ENCODE peak calls at places on chromosomes 16 and 17, in ten cellular contexts. I is omental fat pad; O is GM20000; H is NB4; P is glutamatergic neuron; A is HFF-Myc; Z is foreskin keratinocyte; U is CD4-positive, alpha-beta T cell; X is psoas muscle; T is body of pancreas. D is an unnamed sample.

GRCh38 chr16:69031877-69032301 is 73.6 kb upstream of the HAS3 start:
- DNase-seq in Z (no peak), H (no peak), P (no peak), U (no peak), T (peak; percentile 85), O (no peak), A (no peak), I (no peak), X (no peak), D (no peak)

GRCh38 chr17:81310963-81311550 is 15.9 kb upstream of the SLC38A10 start:
- DNase-seq in H (no peak), Z (no peak), X (no peak), P (peak; percentile 33), O (no peak), I (no peak), A (no peak), U (no peak), T (no peak), D (no peak)

GRCh38 chr16:69073181-69073669 is 32.2 kb upstream of the HAS3 start:
- DNase-seq in A (peak; percentile 36), T (no peak), Z (peak; percentile 97), U (no peak), X (no peak), I (no peak), H (no peak), P (no peak), O (no peak), D (peak; percentile 38)

GRCh38 chr17:82490512-82491195 is 28.9 kb upstream of the FOXK2 start:
- DNase-seq in U (no peak), A (no peak), O (no peak), I (no peak), H (no peak), X (no peak), Z (no peak), P (no peak), T (no peak), D (no peak)

GRCh38 chr16:27547134-27547533 is 2.6 kb downstream of the GTF3C1 start:
- DNase-seq in U (no peak), P (no peak), O (peak; percentile 43), T (no peak), Z (peak; percentile 56), I (no peak), X (no peak), H (peak; percentile 66), A (peak; percentile 37), D (peak; percentile 14)

GRCh38 chr17:17816240-17816814 is 20.5 kb downstream of the SREBF1 start:
- DNase-seq in U (no peak), I (no peak), P (no peak), X (no peak), T (no peak), O (no peak), H (no peak), Z (no peak), A (no peak), D (no peak)

GRCh38 chr16:86120201-86120981 is 221.4 kb downstream of the IRF8 start:
- DNase-seq in P (no peak), Z (no peak), A (no peak), X (no peak), U (no peak), O (no peak), T (no peak), H (peak; percentile 35), I (no peak), D (peak; percentile 7)

GRCh38 chr17:57032343-57032742 is 52.7 kb upstream of the AKAP1 start:
- DNase-seq in A (no peak), X (no peak), H (no peak), T (peak; percentile 40), O (no peak), U (no peak), I (no peak), Z (no peak), P (no peak), D (no peak)

GRCh38 chr17:65071861-65072260 is 15.3 kb upstream of the GNA13 start:
- DNase-seq in P (no peak), O (no peak), T (no peak), X (no peak), Z (no peak), I (no peak), U (no peak), A (no peak), H (no peak), D (no peak)

GRCh38 chr17:9802294-9802693 is 10.9 kb upstream of the DHRS7C start:
- DNase-seq in A (peak; percentile 47), Z (no peak), X (no peak), P (no peak), I (no peak), O (no peak), U (no peak), H (no peak), T (no peak), D (no peak)

GRCh38 chr17:78173025-78173715 is 4.8 kb downstream of the SYNGR2 start:
- DNase-seq in X (no peak), Z (no peak), A (no peak), H (no peak), I (no peak), U (peak; percentile 7), P (no peak), T (no peak), O (peak; percentile 78), D (no peak)

GRCh38 chr17:78175643-78175981 is 7.2 kb downstream of the SYNGR2 start:
- DNase-seq in Z (no peak), P (no peak), X (no peak), U (no peak), H (no peak), O (no peak), I (no peak), T (no peak), A (no peak), D (no peak)

GRCh38 chr17:78174870-78175642 is 6.7 kb downstream of the SYNGR2 start:
- DNase-seq in A (no peak), U (no peak), O (no peak), Z (no peak), X (peak; percentile 77), P (no peak), I (no peak), T (peak; percentile 76), H (no peak), D (no peak)

GRCh38 chr17:78172284-78173024 is 4.1 kb downstream of the SYNGR2 start:
- DNase-seq in P (no peak), Z (no peak), A (no peak), T (no peak), X (peak; percentile 74), I (no peak), H (peak; percentile 58), U (no peak), O (no peak), D (peak; percentile 21)

GRCh38 chr17:78174332-78174869 is 6.0 kb downstream of the SYNGR2 start:
- DNase-seq in H (no peak), O (no peak), P (no peak), I (peak; percentile 35), U (no peak), T (peak; percentile 96), Z (no peak), A (no peak), X (peak; percentile 93), D (peak; percentile 73)
- TF ChIP-seq CTCF in H (no peak), O (no peak), P (no peak), I (no peak), U (no peak), T (peak; percentile 96), Z (no peak), A (no peak), X (peak; percentile 65), D (peak; percentile 77)

GRCh38 chr16:17461951-17462729 is 8.6 kb downstream of the XYLT1 start:
- DNase-seq in O (no peak), H (peak; percentile 88), X (no peak), P (no peak), Z (no peak), A (no peak), I (no peak), T (no peak), U (no peak), D (no peak)
- TF ChIP-seq CTCF in O (no peak), H (no peak), X (no peak), P (no peak), Z (no peak), A (no peak), I (no peak), T (no peak), U (no peak), D (no peak)

GRCh38 chr17:7045492-7046126 is 1.7 kb upstream of the SLC16A11 start:
- DNase-seq in U (peak; percentile 16), X (no peak), T (peak; percentile 65), O (peak; percentile 63), P (no peak), A (no peak), Z (peak; percentile 37), I (no peak), H (peak; percentile 76), D (peak; percentile 89)

GRCh38 chr17:7043544-7044268 is at the start of gene SLC16A11:
- DNase-seq in U (peak; percentile 12), X (peak; percentile 71), A (no peak), I (no peak), P (peak; percentile 55), H (peak; percentile 54), Z (no peak), T (peak; percentile 55), O (peak; percentile 60), D (peak; percentile 42)

GRCh38 chr17:7047566-7047965 is 3.7 kb upstream of the SLC16A11 start:
- DNase-seq in U (no peak), O (no peak), A (no peak), P (no peak), H (no peak), T (no peak), I (no peak), X (no peak), Z (no peak), D (no peak)

GRCh38 chr17:7048968-7049367 is 5.1 kb upstream of the SLC16A11 start:
- DNase-seq in O (no peak), X (no peak), H (no peak), T (no peak), Z (no peak), P (no peak), A (no peak), U (no peak), I (no peak), D (no peak)

DNA sequence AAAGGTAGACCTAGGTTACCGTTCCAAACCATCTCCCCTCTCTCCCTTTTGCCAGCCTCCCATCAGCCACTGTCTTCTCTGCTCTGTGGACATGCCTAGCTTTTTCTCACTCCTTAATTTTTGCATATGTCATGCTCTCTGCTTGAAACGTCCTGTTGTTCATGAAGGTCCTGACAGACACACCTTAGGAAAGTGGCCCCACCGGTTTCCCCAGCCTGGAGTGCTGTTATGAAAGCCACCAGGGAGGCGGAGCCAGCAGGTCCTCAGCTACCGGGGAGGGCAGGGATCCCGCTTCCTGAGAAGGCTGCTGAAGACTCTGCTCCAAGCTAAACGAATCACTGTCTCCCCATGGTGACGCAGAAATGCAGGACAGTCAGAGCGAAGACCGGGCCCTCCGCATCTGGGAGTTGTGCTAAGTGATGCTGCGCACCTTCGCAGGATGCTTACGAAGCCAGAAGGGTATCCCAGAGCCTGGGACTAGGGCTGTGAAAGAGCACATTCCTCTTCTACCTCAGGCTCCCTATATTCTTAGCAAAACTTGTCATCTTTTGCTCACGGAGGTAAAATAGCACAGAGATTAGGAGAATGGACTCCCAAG is 2.3 kb upstream of the SLC16A11 start:
- DNase-seq in T (peak; percentile 90), P (peak; percentile 48), U (peak; percentile 31), I (no peak), O (no peak), Z (peak; percentile 67), H (no peak), X (no peak), A (no peak), D (no peak)
- TF ChIP-seq CTCF in T (no peak), P (no peak), U (no peak), I (no peak), O (no peak), Z (no peak), H (no peak), X (no peak), A (no peak), D (no peak)

GRCh38 chr17:32461498-32461852 is 17.2 kb downstream of the PSMD11 start:
- DNase-seq in I (no peak), A (no peak), X (no peak), O (no peak), H (no peak), Z (no peak), U (no peak), P (no peak), T (no peak), D (no peak)
- TF ChIP-seq CTCF in I (no peak), A (no peak), X (no peak), O (no peak), H (no peak), Z (no peak), U (no peak), P (no peak), T (no peak), D (no peak)

D was measured in endothelial cell of umbilical vein.